ENCODE peak calls at places on chromosomes 6 and 20, in six cellular contexts. G is ureter; A is SK-N-MC; V is stimulated activated CD8-positive, alpha-beta memory T cell treated with anti-CD3 and anti-CD28 coated beads, Interleukin-15, amount 100 ng/mL, for 4 hours; T is type B pancreatic cell; Z is memory B cell. B is an unnamed sample.

GRCh38 chr6:2509746-2510145 is 241.0 kb downstream of the MYLK4 start:
- DNase-seq in G (no peak), A (no peak), V (no peak), T (no peak), Z (no peak), B (no peak)

GRCh38 chr6:119661628-119662027 is 312.1 kb upstream of the MAN1A1 start:
- DNase-seq in G (no peak), A (no peak), V (no peak), T (no peak), Z (no peak), B (no peak)

GRCh38 chr20:53865905-53866786 is 204.2 kb downstream of the BCAS1 start:
- DNase-seq in G (peak), A (no peak), V (no peak), T (no peak), Z (no peak), B (no peak)

GRCh38 chr6:169638388-169638787 is 63.4 kb downstream of the WDR27 start:
- DNase-seq in G (no peak), A (no peak), V (no peak), T (peak), Z (no peak), B (no peak)

GRCh38 chr6:51753635-51754034 is 333.8 kb downstream of the PKHD1 start:
- DNase-seq in G (no peak), A (no peak), V (no peak), T (no peak), Z (no peak), B (peak)

GRCh38 chr20:24917797-24918578 is 31.1 kb upstream of the CST7 start:
- DNase-seq in G (peak), A (peak), V (no peak), T (peak), Z (no peak), B (peak)

GRCh38 chr6:70842541-70842940 is 114.3 kb downstream of the B3GAT2 start:
- DNase-seq in G (no peak), A (no peak), V (no peak), T (no peak), Z (no peak), B (no peak)

GRCh38 chr6:33279971-33280511 is 3.1 kb downstream of the B3GALT4 start:
- DNase-seq in G (no peak), A (no peak), V (no peak), T (no peak), Z (no peak), B (peak)

GRCh38 chr20:47318596-47319516 is 37.6 kb downstream of the ZMYND8 start:
- DNase-seq in G (peak), A (no peak), V (no peak), T (peak), Z (no peak), B (no peak)

GRCh38 chr20:57427239-57428127 is 36.3 kb downstream of the RBM38 start:
- DNase-seq in G (no peak), A (no peak), V (no peak), T (no peak), Z (no peak), B (no peak)

GRCh38 chr6:148624025-148624424 is 122.8 kb upstream of the UST start:
- DNase-seq in G (no peak), A (peak), V (no peak), T (no peak), Z (no peak), B (no peak)

GRCh38 chr6:143691900-143692572 is 14.3 kb downstream of the PHACTR2 start:
- DNase-seq in G (no peak), A (no peak), V (no peak), T (no peak), Z (no peak), B (no peak)

GRCh38 chr6:121482004-121482693 is 46.7 kb downstream of the GJA1 start:
- DNase-seq in G (no peak), A (no peak), V (no peak), T (no peak), Z (no peak), B (no peak)

GRCh38 chr20:58995461-58996225 is 11.4 kb downstream of the CTSZ start:
- DNase-seq in G (no peak), A (no peak), V (no peak), T (no peak), Z (no peak), B (no peak)